ENCODE peak calls at places on chromosomes 4 and X, in six cellular contexts. One of them, this sample, is unnamed.

GRCh38 chr4:32140636-32141035 is 1420.5 kb downstream of the PCDH7 start:
- DNase-seq in IMR-90: peak
- DNase-seq in H9: no peak
- DNase-seq in right atrium auricular region: no peak
- DNase-seq in tibial artery: no peak
- DNase-seq in MM.1S: peak
- DNase-seq in this sample: no peak

GRCh38 chr4:154854362-154854761 is 73.3 kb downstream of the RBM46 start:
- DNase-seq in tibial artery: no peak
- DNase-seq in right atrium auricular region: no peak
- DNase-seq in IMR-90: peak
- DNase-seq in MM.1S: peak
- DNase-seq in H9: no peak
- DNase-seq in this sample: no peak

GRCh38 chr4:71857713-71858451 is 74.0 kb upstream of the GC start:
- DNase-seq in right atrium auricular region: no peak
- DNase-seq in MM.1S: no peak
- DNase-seq in tibial artery: no peak
- DNase-seq in H9: peak
- DNase-seq in IMR-90: no peak
- DNase-seq in this sample: no peak

GRCh38 chrX:111095974-111096870 is at the start of gene PAK3:
- DNase-seq in tibial artery: peak
- DNase-seq in right atrium auricular region: no peak
- DNase-seq in IMR-90: peak
- DNase-seq in H9: peak
- DNase-seq in MM.1S: peak
- DNase-seq in this sample: no peak

GRCh38 chr4:138090145-138090917 is 151.8 kb downstream of the SLC7A11 start:
- DNase-seq in tibial artery: no peak
- DNase-seq in right atrium auricular region: peak
- DNase-seq in MM.1S: peak
- DNase-seq in IMR-90: peak
- DNase-seq in H9: peak
- DNase-seq in this sample: peak

GRCh38 chr4:1851160-1851559 is 4.8 kb downstream of the LETM1 start:
- DNase-seq in H9: no peak
- DNase-seq in IMR-90: no peak
- DNase-seq in tibial artery: no peak
- DNase-seq in right atrium auricular region: no peak
- DNase-seq in MM.1S: no peak
- DNase-seq in this sample: no peak

GRCh38 chr4:179447308-179447707 is 2005.1 kb upstream of the AGA start:
- DNase-seq in H9: no peak
- DNase-seq in MM.1S: no peak
- DNase-seq in tibial artery: no peak
- DNase-seq in IMR-90: peak
- DNase-seq in right atrium auricular region: no peak
- DNase-seq in this sample: no peak

GRCh38 chr4:140256941-140257340 is 103.0 kb upstream of the MAML3 start:
- DNase-seq in IMR-90: peak
- DNase-seq in right atrium auricular region: no peak
- DNase-seq in tibial artery: no peak
- DNase-seq in H9: no peak
- DNase-seq in MM.1S: no peak
- DNase-seq in this sample: no peak

GRCh38 chr4:81314196-81314896 is 99.3 kb upstream of the PRKG2 start:
- DNase-seq in MM.1S: no peak
- DNase-seq in right atrium auricular region: peak
- DNase-seq in IMR-90: peak
- DNase-seq in H9: no peak
- DNase-seq in tibial artery: no peak
- DNase-seq in this sample: no peak

GRCh38 chr4:151599876-151600275 is 160.9 kb downstream of the GATB start:
- DNase-seq in right atrium auricular region: no peak
- DNase-seq in MM.1S: no peak
- DNase-seq in IMR-90: peak
- DNase-seq in H9: no peak
- DNase-seq in tibial artery: no peak
- DNase-seq in this sample: no peak

GRCh38 chr4:156941940-156942548 is 29.6 kb downstream of the PDGFC start:
- DNase-seq in IMR-90: peak
- DNase-seq in MM.1S: no peak
- DNase-seq in H9: peak
- DNase-seq in tibial artery: peak
- DNase-seq in right atrium auricular region: no peak
- DNase-seq in this sample: no peak

GRCh38 chrX:153649178-153649914 is 2.3 kb downstream of the DUSP9 start:
- DNase-seq in right atrium auricular region: no peak
- DNase-seq in H9: peak
- DNase-seq in tibial artery: no peak
- DNase-seq in MM.1S: peak
- DNase-seq in IMR-90: no peak
- DNase-seq in this sample: no peak

GRCh38 chr4:40990202-40990898 is 224.0 kb downstream of the APBB2 start:
- DNase-seq in IMR-90: peak
- DNase-seq in MM.1S: no peak
- DNase-seq in right atrium auricular region: no peak
- DNase-seq in tibial artery: no peak
- DNase-seq in H9: no peak
- DNase-seq in this sample: no peak

GRCh38 chrX:133655262-133655913 is 240.1 kb upstream of the GPC4 start:
- DNase-seq in IMR-90: no peak
- DNase-seq in tibial artery: no peak
- DNase-seq in right atrium auricular region: no peak
- DNase-seq in MM.1S: no peak
- DNase-seq in H9: no peak
- DNase-seq in this sample: no peak
- H3K27ac ChIP-seq in IMR-90: no peak
- H3K27ac ChIP-seq in tibial artery: no peak
- H3K27ac ChIP-seq in right atrium auricular region: no peak
- H3K27ac ChIP-seq in MM.1S: no peak
- H3K27ac ChIP-seq in H9: no peak
- H3K27ac ChIP-seq in this sample: no peak

GRCh38 chr4:75920327-75920726 is 18.1 kb upstream of the PPEF2 start:
- DNase-seq in IMR-90: no peak
- DNase-seq in H9: no peak
- DNase-seq in tibial artery: no peak
- DNase-seq in MM.1S: no peak
- DNase-seq in right atrium auricular region: no peak
- DNase-seq in this sample: no peak
- H3K27ac ChIP-seq in IMR-90: no peak
- H3K27ac ChIP-seq in H9: no peak
- H3K27ac ChIP-seq in tibial artery: no peak
- H3K27ac ChIP-seq in MM.1S: no peak
- H3K27ac ChIP-seq in right atrium auricular region: no peak
- H3K27ac ChIP-seq in this sample: no peak

GRCh38 chr4:126603851-126604250 is 1028.9 kb upstream of the INTU start:
- DNase-seq in right atrium auricular region: no peak
- DNase-seq in IMR-90: no peak
- DNase-seq in tibial artery: no peak
- DNase-seq in H9: no peak
- DNase-seq in MM.1S: no peak
- DNase-seq in this sample: no peak
- H3K27ac ChIP-seq in right atrium auricular region: no peak
- H3K27ac ChIP-seq in IMR-90: no peak
- H3K27ac ChIP-seq in tibial artery: no peak
- H3K27ac ChIP-seq in H9: no peak
- H3K27ac ChIP-seq in MM.1S: no peak
- H3K27ac ChIP-seq in this sample: no peak

GRCh38 chr4:34182346-34182745 is 2062.0 kb downstream of the ARAP2 start:
- DNase-seq in H9: no peak
- DNase-seq in tibial artery: no peak
- DNase-seq in right atrium auricular region: no peak
- DNase-seq in MM.1S: no peak
- DNase-seq in IMR-90: peak
- DNase-seq in this sample: no peak

GRCh38 chr4:34183916-34184315 is 2060.4 kb downstream of the ARAP2 start:
- DNase-seq in IMR-90: no peak
- DNase-seq in right atrium auricular region: no peak
- DNase-seq in MM.1S: no peak
- DNase-seq in H9: no peak
- DNase-seq in tibial artery: no peak
- DNase-seq in this sample: no peak

GRCh38 chr4:34178476-34178875 is 2065.8 kb downstream of the ARAP2 start:
- DNase-seq in IMR-90: no peak
- DNase-seq in H9: no peak
- DNase-seq in right atrium auricular region: no peak
- DNase-seq in MM.1S: no peak
- DNase-seq in tibial artery: no peak
- DNase-seq in this sample: no peak

GRCh38 chr4:34181311-34181808 is 2063.0 kb downstream of the ARAP2 start:
- DNase-seq in tibial artery: no peak
- DNase-seq in IMR-90: peak
- DNase-seq in MM.1S: no peak
- DNase-seq in H9: no peak
- DNase-seq in right atrium auricular region: no peak
- DNase-seq in this sample: no peak

DNA sequence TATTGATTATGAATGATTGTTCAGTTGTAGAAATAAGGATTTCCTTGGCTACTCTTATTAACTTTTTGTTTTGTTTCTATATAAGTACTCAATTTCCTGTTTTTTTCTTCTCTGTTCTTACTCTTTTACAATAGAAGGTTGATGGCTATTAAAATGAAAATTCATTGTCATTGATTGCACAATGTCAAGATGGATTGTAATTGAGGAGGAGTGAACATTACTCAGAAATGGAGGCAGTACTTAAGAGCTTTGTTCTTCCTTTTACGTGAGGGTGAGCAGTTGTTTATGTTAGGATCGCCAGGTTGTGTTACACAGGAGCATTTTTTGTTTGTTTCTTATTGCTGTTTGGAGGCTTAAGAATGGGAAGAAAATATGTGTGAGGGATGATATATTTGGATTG is 2062.4 kb downstream of the ARAP2 start:
- DNase-seq in H9: no peak
- DNase-seq in IMR-90: peak
- DNase-seq in tibial artery: no peak
- DNase-seq in MM.1S: no peak
- DNase-seq in right atrium auricular region: no peak
- DNase-seq in this sample: no peak
- H3K27ac ChIP-seq in H9: no peak
- H3K27ac ChIP-seq in IMR-90: peak
- H3K27ac ChIP-seq in tibial artery: no peak
- H3K27ac ChIP-seq in MM.1S: no peak
- H3K27ac ChIP-seq in right atrium auricular region: no peak
- H3K27ac ChIP-seq in this sample: no peak

GRCh38 chr4:19194672-19195071 is 1057.0 kb upstream of the SLIT2 start:
- DNase-seq in MM.1S: no peak
- DNase-seq in H9: peak
- DNase-seq in IMR-90: no peak
- DNase-seq in right atrium auricular region: no peak
- DNase-seq in tibial artery: no peak
- DNase-seq in this sample: no peak

GRCh38 chr4:19193274-19193962 is 1058.3 kb upstream of the SLIT2 start:
- DNase-seq in right atrium auricular region: no peak
- DNase-seq in IMR-90: no peak
- DNase-seq in tibial artery: no peak
- DNase-seq in H9: no peak
- DNase-seq in MM.1S: no peak
- DNase-seq in this sample: no peak

DNA sequence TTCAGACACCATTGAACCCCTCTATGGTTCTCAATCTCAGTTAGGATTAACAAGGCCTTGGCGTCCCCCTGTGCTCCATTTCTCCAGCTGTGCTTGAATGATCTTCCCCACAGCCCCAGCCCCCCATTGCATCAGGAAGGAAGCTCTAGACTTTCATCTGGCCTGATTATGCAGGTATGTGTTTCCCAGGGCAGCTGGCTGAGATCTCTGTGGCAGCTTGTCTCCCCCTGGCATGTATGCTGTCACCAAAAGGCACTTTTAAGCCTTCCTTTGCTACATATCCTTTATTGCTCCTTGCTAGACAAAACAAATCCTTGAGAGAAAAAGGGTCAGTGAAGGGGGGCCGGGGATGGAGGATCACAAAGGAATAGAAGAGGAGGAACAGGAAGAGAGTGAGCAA is 1056.0 kb upstream of the SLIT2 start:
- DNase-seq in tibial artery: no peak
- DNase-seq in IMR-90: no peak
- DNase-seq in MM.1S: no peak
- DNase-seq in H9: peak
- DNase-seq in right atrium auricular region: no peak
- DNase-seq in this sample: no peak
- H3K27ac ChIP-seq in tibial artery: no peak
- H3K27ac ChIP-seq in IMR-90: no peak
- H3K27ac ChIP-seq in MM.1S: no peak
- H3K27ac ChIP-seq in H9: peak
- H3K27ac ChIP-seq in right atrium auricular region: no peak
- H3K27ac ChIP-seq in this sample: no peak

DNA sequence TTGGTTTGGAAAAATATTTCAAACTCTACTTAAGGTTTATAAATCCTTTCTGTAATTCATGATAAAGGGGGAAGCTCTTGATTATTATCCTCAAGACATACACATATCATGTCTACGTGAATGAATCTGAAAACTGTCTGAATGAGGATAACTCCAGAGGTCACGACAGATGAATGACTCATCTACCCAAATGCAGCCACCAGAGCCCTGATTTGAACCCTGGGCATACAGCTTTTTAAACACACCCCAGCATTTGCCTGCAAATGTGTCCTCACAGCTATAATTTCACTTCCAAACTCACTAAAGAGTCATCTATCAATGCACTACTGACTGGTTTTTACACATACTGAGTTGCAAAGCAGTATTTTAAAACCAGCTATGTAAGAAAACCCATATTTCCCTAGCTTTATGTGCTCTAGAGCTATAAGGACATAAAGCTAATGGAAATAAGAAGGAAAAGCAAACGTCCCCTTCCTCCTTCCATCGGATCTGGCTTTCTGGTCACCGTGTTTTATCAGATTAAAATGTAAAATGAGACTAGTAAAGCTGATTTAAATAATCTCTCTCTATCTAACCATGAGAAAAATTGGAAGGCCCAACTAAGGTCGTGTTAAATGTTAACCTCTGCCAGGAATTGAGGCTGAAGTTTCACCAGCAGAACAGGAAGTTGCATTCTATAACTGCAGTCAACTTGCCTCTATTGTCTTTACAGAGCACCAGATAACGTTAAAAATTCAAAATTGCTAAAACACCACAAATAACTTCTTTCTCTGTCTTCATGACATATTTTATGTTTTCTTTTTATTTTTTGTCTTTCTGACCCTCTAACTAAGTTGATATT is 63.1 kb upstream of the SPP1 start:
- DNase-seq in MM.1S: no peak
- DNase-seq in right atrium auricular region: no peak
- DNase-seq in tibial artery: no peak
- DNase-seq in IMR-90: no peak
- DNase-seq in H9: no peak
- DNase-seq in this sample: no peak
- H3K27ac ChIP-seq in MM.1S: no peak
- H3K27ac ChIP-seq in right atrium auricular region: no peak
- H3K27ac ChIP-seq in tibial artery: no peak
- H3K27ac ChIP-seq in IMR-90: no peak
- H3K27ac ChIP-seq in H9: no peak
- H3K27ac ChIP-seq in this sample: peak

DNA sequence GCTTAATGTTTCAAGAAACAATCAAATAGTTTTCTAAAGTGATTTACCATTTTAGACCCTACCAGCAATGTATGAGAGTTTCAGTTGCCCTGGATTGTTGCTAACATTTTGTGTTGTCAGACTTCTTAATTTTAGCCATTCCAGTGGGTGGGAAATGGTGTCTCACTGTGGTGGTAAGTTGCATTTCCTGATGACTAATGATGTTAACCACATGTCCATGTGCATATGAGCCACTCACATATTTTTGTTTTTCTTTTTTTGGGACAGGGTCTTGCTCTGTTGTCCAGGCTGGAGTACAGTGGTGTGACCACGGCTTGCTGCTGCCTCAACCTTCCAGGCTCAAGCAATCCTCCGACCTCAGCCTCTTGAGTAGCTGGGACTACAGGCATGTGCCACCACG is 48.3 kb downstream of the MED28 start:
- DNase-seq in MM.1S: peak
- DNase-seq in tibial artery: no peak
- DNase-seq in right atrium auricular region: no peak
- DNase-seq in IMR-90: peak
- DNase-seq in H9: no peak
- DNase-seq in this sample: no peak
- H3K27ac ChIP-seq in MM.1S: no peak
- H3K27ac ChIP-seq in tibial artery: no peak
- H3K27ac ChIP-seq in right atrium auricular region: no peak
- H3K27ac ChIP-seq in IMR-90: no peak
- H3K27ac ChIP-seq in H9: no peak
- H3K27ac ChIP-seq in this sample: no peak